ENCODE peak calls at places on chromosomes 11 and 22, in four cellular contexts. One of them, this sample, is unnamed.

GRCh38 chr11:130536106-130537040 is 87.9 kb downstream of the ADAMTS15 start:
- DNase-seq in HepG2: no peak
- DNase-seq in A549: no peak
- DNase-seq in stomach: no peak
- DNase-seq in this sample: no peak

GRCh38 chr22:42160251-42160650 is 29.6 kb upstream of the CYP2D6 start:
- DNase-seq in HepG2: no peak
- DNase-seq in A549: no peak
- DNase-seq in stomach: no peak
- DNase-seq in this sample: no peak

GRCh38 chr11:104254347-104254746 is 90.4 kb upstream of the PDGFD start:
- DNase-seq in HepG2: peak
- DNase-seq in A549: no peak
- DNase-seq in stomach: peak
- DNase-seq in this sample: no peak

GRCh38 chr22:32317524-32317923 is 40.1 kb upstream of the RFPL3 start:
- DNase-seq in HepG2: no peak
- DNase-seq in A549: no peak
- DNase-seq in stomach: no peak
- DNase-seq in this sample: no peak

GRCh38 chr11:18308242-18308641 is 13.7 kb downstream of the HPS5 start:
- DNase-seq in HepG2: no peak
- DNase-seq in A549: no peak
- DNase-seq in stomach: no peak
- DNase-seq in this sample: no peak

GRCh38 chr11:47438721-47439120 is 10.2 kb downstream of the RAPSN start:
- DNase-seq in HepG2: no peak
- DNase-seq in A549: no peak
- DNase-seq in stomach: no peak
- DNase-seq in this sample: no peak

GRCh38 chr11:69123593-69124545 is 31.9 kb upstream of the SMIM38 start:
- DNase-seq in HepG2: no peak
- DNase-seq in A549: no peak
- DNase-seq in stomach: no peak
- DNase-seq in this sample: no peak

GRCh38 chr11:66187453-66187852 is 81.0 kb upstream of the RAB1B start:
- DNase-seq in HepG2: no peak
- DNase-seq in A549: no peak
- DNase-seq in stomach: no peak
- DNase-seq in this sample: no peak

GRCh38 chr11:126628450-126628789 is 272.9 kb downstream of the ST3GAL4 start:
- DNase-seq in HepG2: no peak
- DNase-seq in A549: no peak
- DNase-seq in stomach: no peak
- DNase-seq in this sample: no peak

GRCh38 chr22:44050766-44051747 is 27.0 kb downstream of the PARVB start:
- DNase-seq in HepG2: no peak
- DNase-seq in A549: no peak
- DNase-seq in stomach: no peak
- DNase-seq in this sample: no peak

GRCh38 chr22:38953577-38954413 is 3.6 kb upstream of the APOBEC3A start:
- DNase-seq in HepG2: no peak
- DNase-seq in A549: peak
- DNase-seq in stomach: no peak
- DNase-seq in this sample: no peak

GRCh38 chr11:550746-551085 is 9.8 kb downstream of the LMNTD2 start:
- DNase-seq in HepG2: no peak
- DNase-seq in A549: no peak
- DNase-seq in stomach: no peak
- DNase-seq in this sample: no peak

GRCh38 chr11:551596-551995 is 8.9 kb downstream of the LMNTD2 start:
- DNase-seq in HepG2: no peak
- DNase-seq in A549: no peak
- DNase-seq in stomach: no peak
- DNase-seq in this sample: no peak

GRCh38 chr11:551131-551530 is 9.4 kb downstream of the LMNTD2 start:
- DNase-seq in HepG2: no peak
- DNase-seq in A549: no peak
- DNase-seq in stomach: no peak
- DNase-seq in this sample: no peak

GRCh38 chr11:548700-549603 is 11.6 kb downstream of the LMNTD2 start:
- DNase-seq in HepG2: no peak
- DNase-seq in A549: no peak
- DNase-seq in stomach: no peak
- DNase-seq in this sample: no peak

DNA sequence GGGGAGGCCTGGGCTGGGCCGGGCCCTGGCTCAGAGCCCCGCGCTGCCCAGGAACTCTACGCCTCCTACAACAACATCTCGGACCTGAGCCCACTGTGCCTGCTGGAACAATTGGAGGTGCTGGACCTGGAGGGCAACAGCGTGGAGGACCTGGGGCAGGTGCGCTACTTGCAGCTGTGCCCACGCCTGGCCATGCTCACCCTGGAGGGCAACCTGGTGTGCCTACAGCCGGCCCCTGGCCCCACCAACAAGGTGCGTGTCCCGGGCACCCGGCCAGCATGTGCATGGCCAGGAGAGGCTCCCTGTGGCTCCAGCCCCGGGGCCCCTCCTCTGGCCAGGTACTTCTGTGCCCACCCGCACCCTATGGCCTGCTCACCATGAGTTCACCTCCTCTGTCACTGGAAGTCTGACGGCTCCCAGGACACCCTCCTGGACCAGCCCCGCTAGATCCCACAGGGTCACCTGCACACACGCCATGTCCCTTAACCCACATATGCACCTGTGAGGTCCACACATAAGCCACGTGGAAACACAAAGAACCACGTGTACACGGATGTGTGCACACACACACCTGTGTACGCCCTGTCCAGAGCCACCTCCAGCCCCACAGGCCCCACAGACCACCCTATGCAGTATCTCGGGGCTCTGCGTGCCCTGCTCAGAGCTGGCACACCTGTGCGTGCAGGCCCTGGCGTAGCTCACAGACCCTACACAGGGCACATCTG is 10.4 kb downstream of the LMNTD2 start:
- DNase-seq in HepG2: no peak
- DNase-seq in A549: no peak
- DNase-seq in stomach: no peak
- DNase-seq in this sample: no peak
- TF ChIP-seq EP300 in HepG2: no peak
- TF ChIP-seq EP300 in A549: no peak
- TF ChIP-seq EP300 in stomach: no peak
- TF ChIP-seq EP300 in this sample: no peak

GRCh38 chr22:35394011-35394312 is 6.0 kb upstream of the MCM5 start:
- DNase-seq in HepG2: no peak
- DNase-seq in A549: no peak
- DNase-seq in stomach: no peak
- DNase-seq in this sample: no peak

GRCh38 chr22:35393116-35394010 is 6.6 kb upstream of the MCM5 start:
- DNase-seq in HepG2: no peak
- DNase-seq in A549: no peak
- DNase-seq in stomach: no peak
- DNase-seq in this sample: no peak

GRCh38 chr22:35390933-35391332 is 9.0 kb upstream of the MCM5 start:
- DNase-seq in HepG2: no peak
- DNase-seq in A549: no peak
- DNase-seq in stomach: no peak
- DNase-seq in this sample: no peak

GRCh38 chr22:35394810-35395563 is 5.0 kb upstream of the MCM5 start:
- DNase-seq in HepG2: no peak
- DNase-seq in A549: no peak
- DNase-seq in stomach: no peak
- DNase-seq in this sample: no peak

DNA sequence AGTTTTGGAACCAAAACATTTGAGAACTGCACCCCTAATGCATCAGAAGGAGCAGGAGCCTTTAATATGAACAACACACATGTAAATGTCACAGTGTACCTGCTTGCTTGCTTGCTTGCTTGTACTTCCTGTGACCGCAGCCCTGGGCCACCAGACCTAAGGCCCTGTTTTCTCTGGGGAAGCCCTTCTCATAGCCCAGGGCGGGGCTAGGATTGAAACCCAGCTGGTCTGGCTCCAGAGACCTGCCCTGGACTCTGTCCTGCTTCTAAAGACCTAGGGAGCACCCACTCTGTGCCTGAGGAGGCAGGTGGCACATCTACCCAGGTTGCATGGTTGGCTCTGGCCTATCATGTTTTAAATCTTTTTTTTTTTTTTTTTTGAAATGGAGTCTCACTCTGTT is 7.6 kb upstream of the MCM5 start:
- DNase-seq in HepG2: no peak
- DNase-seq in A549: no peak
- DNase-seq in stomach: no peak
- DNase-seq in this sample: no peak
- H3K27ac ChIP-seq in HepG2: no peak
- H3K27ac ChIP-seq in A549: no peak
- H3K27ac ChIP-seq in stomach: no peak
- H3K27ac ChIP-seq in this sample: no peak

DNA sequence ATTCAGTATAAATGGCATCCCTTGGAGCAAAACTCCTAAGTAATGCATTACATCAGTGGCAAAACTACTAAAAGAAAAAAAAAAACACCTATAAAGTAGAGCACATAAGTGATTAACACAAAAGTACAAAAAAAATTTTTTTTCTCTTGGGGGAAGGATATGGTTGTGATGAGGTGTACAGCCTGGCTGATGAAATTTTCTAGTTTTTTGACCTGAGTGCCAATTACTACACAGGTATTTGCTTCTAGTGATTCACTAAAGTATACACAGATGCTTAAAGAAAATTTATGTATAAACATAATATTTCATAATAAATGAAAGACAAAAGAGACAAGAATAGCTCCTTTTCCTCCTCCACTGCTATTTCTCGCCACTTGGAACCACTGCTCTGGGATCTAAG is 71.8 kb upstream of the APOA1 start:
- DNase-seq in HepG2: no peak
- DNase-seq in A549: no peak
- DNase-seq in stomach: no peak
- DNase-seq in this sample: no peak
- H3K4me3 ChIP-seq in HepG2: no peak
- H3K4me3 ChIP-seq in A549: no peak
- H3K4me3 ChIP-seq in stomach: no peak
- H3K4me3 ChIP-seq in this sample: no peak

GRCh38 chr11:33690290-33691050 is 10.2 kb downstream of the C11orf91 start:
- DNase-seq in HepG2: peak
- DNase-seq in A549: peak
- DNase-seq in stomach: peak
- DNase-seq in this sample: peak
- TF ChIP-seq EP300 in HepG2: no peak
- TF ChIP-seq EP300 in A549: peak
- TF ChIP-seq EP300 in stomach: peak
- TF ChIP-seq EP300 in this sample: no peak

GRCh38 chr11:112822478-112823274 is 138.5 kb upstream of the NCAM1 start:
- DNase-seq in HepG2: no peak
- DNase-seq in A549: no peak
- DNase-seq in stomach: peak
- DNase-seq in this sample: no peak
- H3K27ac ChIP-seq in HepG2: no peak
- H3K27ac ChIP-seq in A549: no peak
- H3K27ac ChIP-seq in stomach: no peak
- H3K27ac ChIP-seq in this sample: no peak

DNA sequence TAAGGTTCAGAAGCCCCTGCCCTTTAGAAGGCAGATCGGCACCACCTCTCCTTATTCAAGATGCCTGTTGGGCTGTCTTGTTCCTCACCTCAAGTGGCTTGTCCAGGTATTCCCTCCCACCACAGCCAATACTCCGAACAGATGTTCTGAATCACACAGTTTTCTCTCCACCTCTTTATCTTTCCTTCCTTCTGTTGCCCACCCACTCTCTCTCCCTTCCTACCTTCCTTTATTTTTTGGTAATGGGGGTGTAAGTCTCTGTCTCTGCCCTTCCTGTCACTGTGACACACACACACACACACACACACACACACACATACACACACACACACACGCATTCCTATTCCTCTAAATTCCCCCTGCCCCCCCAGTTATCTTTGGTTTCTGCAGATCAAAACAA is 8.4 kb downstream of the BEST1 start:
- DNase-seq in HepG2: no peak
- DNase-seq in A549: no peak
- DNase-seq in stomach: no peak
- DNase-seq in this sample: no peak
- H3K4me3 ChIP-seq in HepG2: no peak
- H3K4me3 ChIP-seq in A549: no peak
- H3K4me3 ChIP-seq in stomach: no peak
- H3K4me3 ChIP-seq in this sample: no peak

DNA sequence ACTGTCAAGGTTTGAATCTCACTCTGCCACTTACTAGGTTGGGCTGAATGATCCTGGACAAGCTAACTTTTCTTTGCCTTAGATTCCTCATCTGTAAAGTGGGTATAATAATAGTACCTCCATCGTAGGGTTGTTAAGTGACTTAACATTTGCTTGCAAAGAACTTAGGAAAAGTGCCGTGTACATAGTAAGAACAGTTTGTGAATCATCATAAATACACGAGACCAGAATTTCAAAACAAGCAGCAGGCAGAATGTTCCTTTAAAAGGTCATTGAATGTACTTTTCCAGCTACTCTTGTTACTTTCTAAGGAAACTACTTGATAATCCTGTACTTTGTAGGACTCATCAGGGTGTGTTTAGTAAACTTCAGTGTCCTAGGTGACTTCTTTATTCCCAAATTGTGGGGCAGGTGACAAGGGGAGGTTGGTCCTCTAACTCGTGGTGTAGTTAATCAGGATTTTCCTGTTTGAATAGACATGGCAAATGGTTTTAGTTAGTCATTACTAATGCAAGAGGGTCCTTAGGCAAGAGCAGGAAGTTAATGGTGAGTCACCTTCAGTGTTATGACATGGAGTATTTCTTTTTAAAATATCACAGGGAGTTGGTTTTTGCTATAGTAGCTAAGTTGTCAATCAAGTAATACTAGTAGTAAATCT is 67.9 kb downstream of the YAP1 start:
- DNase-seq in HepG2: peak
- DNase-seq in A549: peak
- DNase-seq in stomach: no peak
- DNase-seq in this sample: no peak
- TF ChIP-seq EP300 in HepG2: peak
- TF ChIP-seq EP300 in A549: peak
- TF ChIP-seq EP300 in stomach: no peak
- TF ChIP-seq EP300 in this sample: peak

GRCh38 chr11:111913997-111914396 is 1.5 kb downstream of the HSPB2 start:
- DNase-seq in HepG2: peak
- DNase-seq in A549: no peak
- DNase-seq in stomach: no peak
- DNase-seq in this sample: peak
- H3K27ac ChIP-seq in HepG2: no peak
- H3K27ac ChIP-seq in A549: no peak
- H3K27ac ChIP-seq in stomach: peak
- H3K27ac ChIP-seq in this sample: peak

This sample was measured in tibial nerve.